ENCODE peak calls at places on chromosomes 1 and 21, in ten cellular contexts. L is HCT116, R is fibroblast of lung, G is GM23248, H is MM.1S, T is OCI-LY7, C is HepG2, J is IMR-90, E is PC-3, I is hepatocyte. V is an unnamed sample. For H3K4me1, the result is how much of the 10 kb centered on the place peaks cover.

GRCh38 chr1:234315091-234315541 is 58.1 kb upstream of the COA6 start:
- DNase-seq in E (peak), L (no peak), G (peak), J (peak), I (no peak), R (peak), C (peak), T (peak), H (no peak), V (peak)

GRCh38 chr1:156608981-156609380 is 7.7 kb upstream of the GPATCH4 start:
- DNase-seq in R (no peak), I (peak), T (peak), H (peak), J (no peak), E (peak), G (peak), C (no peak), L (no peak), V (peak)

GRCh38 chr1:170321113-170321512 is 175.4 kb downstream of the NTMT2 start:
- DNase-seq in L (no peak), H (no peak), I (no peak), G (no peak), E (no peak), R (peak), C (no peak), T (no peak), J (peak), V (no peak)

GRCh38 chr1:39761557-39762260 is 9.4 kb downstream of the OXCT2 start:
- DNase-seq in I (no peak), L (no peak), J (no peak), R (no peak), H (no peak), T (no peak), G (no peak), E (no peak), C (no peak), V (no peak)

GRCh38 chr1:46114925-46115603 is 17.4 kb downstream of the PIK3R3 start:
- DNase-seq in L (no peak), G (peak), J (no peak), C (no peak), H (peak), T (no peak), R (no peak), I (no peak), E (no peak), V (no peak)

GRCh38 chr1:209154916-209155315 is 428.6 kb upstream of the CAMK1G start:
- DNase-seq in I (no peak), J (no peak), C (no peak), E (no peak), T (no peak), G (no peak), L (no peak), H (no peak), R (no peak), V (no peak)

GRCh38 chr1:32743380-32744062 is 41.0 kb upstream of the SYNC start:
- DNase-seq in E (peak), C (no peak), I (no peak), T (no peak), G (peak), R (no peak), J (no peak), L (no peak), H (no peak), V (no peak)

GRCh38 chr21:15130751-15131150 is 66.0 kb upstream of the NRIP1 start:
- DNase-seq in G (no peak), C (no peak), L (no peak), R (no peak), T (no peak), H (no peak), J (no peak), E (peak), I (no peak), V (peak)

GRCh38 chr1:32242341-32242851 is 4.6 kb upstream of the FAM167B start:
- DNase-seq in R (no peak), I (no peak), E (no peak), G (peak), J (no peak), L (no peak), T (no peak), C (no peak), H (no peak), V (no peak)

GRCh38 chr1:208209286-208209685 is 34.9 kb downstream of the PLXNA2 start:
- DNase-seq in C (no peak), I (no peak), G (no peak), J (no peak), R (no peak), E (no peak), T (no peak), H (no peak), L (no peak), V (peak)

GRCh38 chr1:41226816-41227215 is 15.3 kb downstream of the SCMH1 start:
- DNase-seq in E (no peak), L (no peak), C (no peak), H (no peak), G (no peak), R (no peak), J (no peak), T (no peak), I (no peak), V (no peak)

GRCh38 chr1:110633646-110634030 is 27.5 kb upstream of the KCNA2 start:
- DNase-seq in T (no peak), R (no peak), H (no peak), L (no peak), C (no peak), I (no peak), J (no peak), E (no peak), G (no peak), V (no peak)

GRCh38 chr21:37783016-37783415 is 133.2 kb downstream of the KCNJ6 start:
- DNase-seq in T (no peak), C (no peak), I (no peak), R (peak), H (no peak), L (no peak), J (peak), G (peak), E (no peak), V (no peak)

GRCh38 chr1:179384027-179384426 is 18.3 kb downstream of the AXDND1 start:
- DNase-seq in J (no peak), E (no peak), T (no peak), I (no peak), C (peak), G (no peak), L (no peak), R (no peak), H (no peak), V (no peak)

GRCh38 chr1:69016468-69016867 is 519.6 kb upstream of the DEPDC1 start:
- DNase-seq in E (peak), J (no peak), L (no peak), G (no peak), T (no peak), I (no peak), R (no peak), C (no peak), H (no peak), V (no peak)

GRCh38 chr1:201883786-201884185 is 4.9 kb upstream of the SHISA4 start:
- DNase-seq in H (no peak), R (peak), G (peak), L (peak), I (no peak), J (peak), C (peak), T (no peak), E (peak), V (peak)

GRCh38 chr1:228358039-228358763 is 48.4 kb downstream of the TRIM11 start:
- DNase-seq in E (peak), H (no peak), G (peak), I (no peak), L (no peak), T (peak), C (no peak), R (no peak), J (no peak), V (peak)

GRCh38 chr1:186662752-186663151 is 17.5 kb downstream of the PTGS2 start:
- DNase-seq in G (peak), E (peak), R (peak), T (no peak), L (no peak), C (no peak), I (no peak), J (peak), H (no peak), V (peak)

GRCh38 chr1:94528271-94528670 is 13.3 kb downstream of the F3 start:
- DNase-seq in E (no peak), J (peak), L (no peak), G (peak), T (no peak), H (no peak), C (no peak), I (no peak), R (peak), V (peak)

GRCh38 chr1:58465825-58466617 is 80.5 kb downstream of the OMA1 start:
- DNase-seq in H (no peak), G (peak), J (no peak), E (no peak), R (peak), C (no peak), L (no peak), I (no peak), T (no peak), V (peak)

GRCh38 chr1:5992814-5993552 is 758 bp upstream of the NPHP4 start:
- DNase-seq in I (no peak), E (peak), T (peak), L (no peak), G (peak), R (no peak), H (peak), J (no peak), C (no peak), V (no peak)

GRCh38 chr1:41919764-41920397 is 1.2 kb upstream of the HIVEP3 start:
- DNase-seq in L (no peak), G (peak), T (no peak), R (peak), C (no peak), E (no peak), I (peak), H (peak), J (peak), V (no peak)

GRCh38 chr1:151908228-151908691 is 1.1 kb downstream of the THEM4 start:
- DNase-seq in T (peak), I (peak), E (peak), H (peak), J (peak), L (peak), R (peak), C (peak), G (peak), V (no peak)

GRCh38 chr1:32701951-32702598 is 495 bp downstream of the SYNC start:
- DNase-seq in C (no peak), G (peak), I (no peak), R (peak), T (no peak), E (peak), J (peak), H (no peak), L (no peak), V (no peak)

GRCh38 chr1:241271427-241271826 is 85.6 kb downstream of the RGS7 start:
- DNase-seq in I (peak), G (no peak), J (no peak), E (no peak), C (no peak), R (no peak), H (no peak), T (no peak), L (no peak), V (no peak)

GRCh38 chr1:70277875-70278274 is 56.7 kb downstream of the SRSF11 start:
- DNase-seq in E (no peak), C (no peak), J (no peak), L (no peak), I (no peak), H (no peak), G (no peak), R (no peak), T (peak), V (no peak)

GRCh38 chr1:67830226-67830625 is 3.0 kb downstream of the GNG12 start:
- DNase-seq in T (no peak), R (peak), E (peak), G (peak), L (no peak), I (no peak), H (no peak), J (no peak), C (no peak), V (peak)

GRCh38 chr1:52546852-52547251 is 6.0 kb downstream of the TUT4 start:
- DNase-seq in I (no peak), H (no peak), L (no peak), T (no peak), C (no peak), G (no peak), J (no peak), E (no peak), R (no peak), V (no peak)

GRCh38 chr1:65014321-65014720 is 48.0 kb upstream of the JAK1 start:
- DNase-seq in E (no peak), I (no peak), T (no peak), L (no peak), J (no peak), H (no peak), C (no peak), G (no peak), R (no peak), V (no peak)

GRCh38 chr1:67889940-67890567 is 56.8 kb upstream of the GNG12 start:
- DNase-seq in J (peak), I (peak), G (peak), C (no peak), R (peak), H (no peak), E (peak), L (peak), T (no peak), V (peak)

GRCh38 chr1:220186752-220187151 is 85.5 kb downstream of the RAB3GAP2 start:
- DNase-seq in I (no peak), T (no peak), G (no peak), R (no peak), L (no peak), H (no peak), E (no peak), J (no peak), C (no peak), V (no peak)

GRCh38 chr1:221810406-221810805 is 68.5 kb upstream of the DUSP10 start:
- DNase-seq in I (no peak), H (no peak), C (no peak), R (peak), J (peak), T (no peak), L (no peak), G (peak), E (peak), V (peak)

GRCh38 chr1:153617677-153618076 is 1.6 kb upstream of the S100A14 start:
- DNase-seq in T (peak), R (no peak), G (peak), H (peak), J (no peak), E (peak), I (peak), C (no peak), L (peak), V (peak)

GRCh38 chr1:15757016-15757543 is 1.5 kb upstream of the FBLIM1 start:
- DNase-seq in C (no peak), E (no peak), J (no peak), R (no peak), H (no peak), I (no peak), G (no peak), L (no peak), T (no peak), V (no peak)

GRCh38 chr1:15756143-15757015 is 2.2 kb upstream of the FBLIM1 start:
- DNase-seq in R (no peak), I (no peak), L (no peak), T (no peak), E (peak), H (no peak), G (peak), C (peak), J (no peak), V (peak)

GRCh38 chr1:15758537-15758936 is at the start of gene FBLIM1:
- DNase-seq in H (no peak), J (no peak), I (peak), G (peak), E (peak), R (peak), L (no peak), T (no peak), C (no peak), V (no peak)

GRCh38 chr1:15758953-15759661 is 512 bp downstream of the FBLIM1 start:
- DNase-seq in E (no peak), C (no peak), J (no peak), L (no peak), T (no peak), H (no peak), R (no peak), I (peak), G (peak), V (peak)

GRCh38 chr1:15757575-15758401 is 807 bp upstream of the FBLIM1 start:
- DNase-seq in G (peak), J (peak), T (no peak), C (no peak), H (no peak), R (peak), L (no peak), I (peak), E (peak), V (no peak)
- H2AFZ ChIP-seq in G (peak), J (peak), T (no peak), C (no peak), H (no peak), R (no peak), L (no peak), I (peak), E (peak), V (peak)

DNA sequence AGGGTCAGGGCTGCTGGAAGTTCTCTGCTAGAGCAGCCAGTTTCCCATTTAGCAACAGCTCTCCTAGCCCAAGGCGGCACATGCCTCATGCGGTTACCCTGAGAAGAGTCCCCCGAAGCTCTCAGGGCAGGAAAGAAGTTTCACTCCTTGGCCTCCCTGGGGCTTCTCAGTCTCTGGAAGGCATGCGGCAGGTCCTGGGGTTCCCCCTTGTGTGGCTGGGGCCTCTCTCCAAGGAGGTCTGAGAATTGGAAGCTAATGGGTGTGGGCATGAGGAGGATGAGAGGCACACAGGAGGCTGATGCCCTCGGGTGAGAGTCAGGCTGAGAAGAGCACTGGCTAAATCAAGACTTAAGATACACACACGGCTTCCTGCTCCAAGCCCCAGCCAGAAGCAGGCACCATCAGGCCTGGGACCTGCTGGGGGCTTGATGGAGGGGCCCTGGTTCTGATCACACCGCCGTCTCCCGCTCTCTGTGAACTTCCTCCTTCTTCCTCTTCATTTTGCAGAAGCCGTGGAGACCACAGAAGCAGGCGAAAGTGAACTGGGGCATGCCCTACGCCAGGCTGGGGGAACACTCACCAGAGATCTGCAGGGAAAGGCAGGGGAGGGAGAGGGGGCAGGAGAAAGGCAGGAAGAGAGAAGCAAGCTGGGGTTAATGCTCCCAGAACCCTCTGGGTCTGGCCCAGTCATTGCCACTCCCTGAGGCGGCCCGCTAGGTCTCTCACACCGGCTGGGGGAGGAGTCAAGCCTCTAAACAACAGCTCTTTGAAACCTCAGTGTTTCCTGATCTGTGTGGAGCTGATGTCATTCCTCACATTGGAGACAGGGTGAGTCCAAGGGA is 15.1 kb downstream of the BLACAT1 start:
- DNase-seq in L (peak), H (peak), E (peak), J (peak), I (peak), R (peak), C (peak), T (peak), G (peak), V (peak)
- H3K4me1 ChIP-seq in L (half or more), H (under half), E (under half), J (under half), I (under half), R (under half), C (half or more), T (half or more), G (under half), V (half or more)

GRCh38 chr1:163006051-163006834 is 62.9 kb upstream of the RGS4 start:
- DNase-seq in I (no peak), J (no peak), C (no peak), E (no peak), G (no peak), T (no peak), H (no peak), R (no peak), L (no peak), V (no peak)
- H2AFZ ChIP-seq in I (no peak), J (peak), C (no peak), E (no peak), G (no peak), T (no peak), H (no peak), R (no peak), L (no peak), V (no peak)

DNA sequence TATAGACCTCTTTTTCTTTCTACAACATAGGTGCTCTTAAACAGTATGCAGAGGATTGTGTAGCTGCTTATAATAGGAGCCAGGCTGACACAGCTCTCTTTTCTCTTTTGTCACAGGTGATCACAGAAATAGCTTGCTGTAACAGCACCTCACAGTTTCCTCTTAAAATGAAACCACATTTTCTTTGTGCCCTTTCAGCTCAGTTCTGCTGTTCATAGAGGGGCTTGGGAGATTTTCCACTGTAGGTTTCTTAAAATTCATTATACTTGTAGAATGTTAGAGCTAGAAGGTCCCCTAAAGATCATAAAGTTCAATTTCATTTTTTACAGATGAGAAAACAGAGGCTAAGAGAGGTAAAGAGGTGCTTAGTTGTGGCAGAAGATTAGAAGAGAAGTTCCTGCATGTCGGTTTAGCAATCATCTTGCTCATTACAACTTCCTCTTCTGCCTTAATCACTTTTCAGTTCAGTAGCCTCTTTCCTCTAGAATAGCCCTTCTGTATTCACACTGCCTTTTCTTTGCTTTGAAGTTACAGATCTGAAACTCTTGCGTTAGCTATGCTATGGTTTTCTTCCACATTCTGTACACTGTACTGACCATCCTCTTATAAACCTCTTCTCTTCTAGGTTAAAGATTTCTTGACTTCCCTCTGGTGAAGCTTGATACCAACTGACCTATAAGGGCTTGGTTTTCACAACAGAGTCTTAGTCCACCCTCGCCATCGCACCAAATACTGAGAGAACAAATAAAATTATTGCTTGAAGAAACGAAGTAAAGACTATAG is 35.1 kb downstream of the C21orf91 start:
- DNase-seq in L (no peak), E (no peak), J (no peak), G (no peak), C (no peak), H (peak), I (no peak), R (no peak), T (peak), V (no peak)
- H3K4me1 ChIP-seq in L (under half), E (under half), J (under half), G (under half), C (under half), H (half or more), I (under half), R (under half), T (half or more), V (under half)

GRCh38 chr21:43701936-43702784 is 16.8 kb upstream of the PDXK start:
- DNase-seq in E (no peak), C (no peak), J (no peak), L (no peak), H (no peak), T (no peak), I (no peak), R (no peak), G (peak), V (no peak)
- H2AFZ ChIP-seq in E (no peak), C (no peak), J (peak), L (no peak), H (no peak), T (no peak), I (no peak), R (no peak), G (peak), V (no peak)

DNA sequence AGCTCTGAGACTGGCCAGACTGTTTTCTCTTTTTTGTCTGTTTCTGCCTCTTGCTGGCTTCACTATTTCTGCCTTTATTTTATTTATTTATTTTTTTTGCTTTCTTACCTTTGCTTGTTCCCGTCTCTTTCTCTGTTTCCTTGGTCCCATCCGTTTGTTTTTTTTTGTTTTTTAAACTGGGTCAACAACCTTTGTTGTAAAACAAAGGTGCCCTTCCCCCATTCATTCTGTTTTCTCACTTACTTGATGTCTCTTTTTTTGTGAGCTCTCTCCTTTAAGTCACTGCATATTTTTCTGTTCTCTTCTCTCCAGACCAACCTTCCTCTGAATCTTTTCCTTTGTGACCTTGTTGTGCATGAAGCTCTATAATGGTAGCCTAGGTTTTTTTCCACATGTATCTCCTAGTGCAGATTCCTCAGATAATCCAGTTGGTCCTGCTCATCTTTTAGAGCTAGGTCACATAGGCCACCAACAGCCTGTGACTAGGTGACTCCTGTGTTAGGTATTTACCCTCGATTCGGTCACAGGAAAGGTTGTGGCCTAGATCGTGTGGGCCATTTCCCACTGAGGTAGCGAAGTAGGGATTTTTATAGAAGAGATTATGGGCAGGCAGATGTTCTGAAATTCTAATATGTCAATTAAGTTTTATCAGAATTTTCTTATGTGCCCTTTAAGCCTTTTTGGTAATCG is 15.9 kb downstream of the GNAI3 start:
- DNase-seq in G (no peak), T (no peak), H (no peak), E (no peak), L (no peak), C (no peak), I (no peak), R (no peak), J (no peak), V (no peak)
- H3K4me1 ChIP-seq in G (under half), T (under half), H (under half), E (under half), L (under half), C (half or more), I (half or more), R (under half), J (under half), V (under half)